ENCODE peak calls at places on chromosomes 4 and X, in nine cellular contexts. One of them, this sample, is unnamed.

GRCh38 chrX:121456315-121456714 is 408.9 kb downstream of the GLUD2 start:
- DNase-seq in suprapubic skin: no peak
- DNase-seq in PC-9: no peak
- DNase-seq in mammary epithelial cell: no peak
- DNase-seq in spleen: no peak
- DNase-seq in body of pancreas: no peak
- DNase-seq in CD4-positive, alpha-beta T cell: no peak
- DNase-seq in cardiac muscle cell: no peak
- DNase-seq in fibroblast of lung: no peak
- DNase-seq in this sample: no peak

GRCh38 chrX:45154462-45154861 is 46.2 kb downstream of the DIPK2B start:
- DNase-seq in cardiac muscle cell: no peak
- DNase-seq in PC-9: no peak
- DNase-seq in CD4-positive, alpha-beta T cell: no peak
- DNase-seq in mammary epithelial cell: no peak
- DNase-seq in fibroblast of lung: no peak
- DNase-seq in spleen: no peak
- DNase-seq in suprapubic skin: no peak
- DNase-seq in body of pancreas: no peak
- DNase-seq in this sample: no peak

GRCh38 chr4:71004281-71004851 is 10.9 kb downstream of the DCK start:
- DNase-seq in spleen: peak; percentile 81
- DNase-seq in fibroblast of lung: no peak
- DNase-seq in body of pancreas: no peak
- DNase-seq in PC-9: no peak
- DNase-seq in CD4-positive, alpha-beta T cell: peak; percentile 37
- DNase-seq in suprapubic skin: no peak
- DNase-seq in mammary epithelial cell: no peak
- DNase-seq in cardiac muscle cell: peak; percentile 62
- DNase-seq in this sample: peak; percentile 66

GRCh38 chrX:124493984-124494383 is 147.6 kb downstream of the SH2D1A start:
- DNase-seq in spleen: no peak
- DNase-seq in cardiac muscle cell: no peak
- DNase-seq in fibroblast of lung: no peak
- DNase-seq in CD4-positive, alpha-beta T cell: no peak
- DNase-seq in mammary epithelial cell: no peak
- DNase-seq in PC-9: no peak
- DNase-seq in body of pancreas: no peak
- DNase-seq in suprapubic skin: no peak
- DNase-seq in this sample: no peak

GRCh38 chrX:136870064-136870463 is 10.5 kb downstream of the RBMX start:
- DNase-seq in CD4-positive, alpha-beta T cell: no peak
- DNase-seq in fibroblast of lung: no peak
- DNase-seq in suprapubic skin: no peak
- DNase-seq in mammary epithelial cell: no peak
- DNase-seq in body of pancreas: no peak
- DNase-seq in cardiac muscle cell: no peak
- DNase-seq in PC-9: no peak
- DNase-seq in spleen: no peak
- DNase-seq in this sample: no peak

GRCh38 chrX:110280954-110281353 is 36.9 kb downstream of the AMMECR1 start:
- DNase-seq in mammary epithelial cell: no peak
- DNase-seq in body of pancreas: no peak
- DNase-seq in fibroblast of lung: peak; percentile 71
- DNase-seq in CD4-positive, alpha-beta T cell: no peak
- DNase-seq in cardiac muscle cell: no peak
- DNase-seq in spleen: no peak
- DNase-seq in PC-9: no peak
- DNase-seq in suprapubic skin: no peak
- DNase-seq in this sample: no peak

GRCh38 chr4:123121241-123121907 is 199.0 kb upstream of the NUDT6 start:
- DNase-seq in cardiac muscle cell: no peak
- DNase-seq in body of pancreas: no peak
- DNase-seq in CD4-positive, alpha-beta T cell: no peak
- DNase-seq in PC-9: peak; percentile 66
- DNase-seq in fibroblast of lung: peak; percentile 33
- DNase-seq in mammary epithelial cell: peak; percentile 50
- DNase-seq in suprapubic skin: no peak
- DNase-seq in spleen: no peak
- DNase-seq in this sample: no peak

GRCh38 chrX:29726811-29727210 is 488.6 kb upstream of the MAGEB2 start:
- DNase-seq in spleen: no peak
- DNase-seq in mammary epithelial cell: no peak
- DNase-seq in fibroblast of lung: no peak
- DNase-seq in cardiac muscle cell: no peak
- DNase-seq in body of pancreas: no peak
- DNase-seq in CD4-positive, alpha-beta T cell: no peak
- DNase-seq in PC-9: no peak
- DNase-seq in suprapubic skin: no peak
- DNase-seq in this sample: no peak

GRCh38 chrX:148568763-148569162 is 68.3 kb downstream of the AFF2 start:
- DNase-seq in mammary epithelial cell: no peak
- DNase-seq in CD4-positive, alpha-beta T cell: no peak
- DNase-seq in body of pancreas: no peak
- DNase-seq in fibroblast of lung: no peak
- DNase-seq in cardiac muscle cell: no peak
- DNase-seq in suprapubic skin: no peak
- DNase-seq in PC-9: no peak
- DNase-seq in spleen: no peak
- DNase-seq in this sample: no peak

GRCh38 chr4:114178392-114178791 is 198.9 kb upstream of the ARSJ start:
- DNase-seq in CD4-positive, alpha-beta T cell: no peak
- DNase-seq in body of pancreas: no peak
- DNase-seq in fibroblast of lung: no peak
- DNase-seq in mammary epithelial cell: no peak
- DNase-seq in spleen: no peak
- DNase-seq in PC-9: no peak
- DNase-seq in suprapubic skin: no peak
- DNase-seq in cardiac muscle cell: no peak
- DNase-seq in this sample: no peak

GRCh38 chr4:92231511-92231910 is 72.3 kb upstream of the GRID2 start:
- DNase-seq in spleen: no peak
- DNase-seq in mammary epithelial cell: no peak
- DNase-seq in body of pancreas: no peak
- DNase-seq in fibroblast of lung: peak; percentile 57
- DNase-seq in cardiac muscle cell: no peak
- DNase-seq in CD4-positive, alpha-beta T cell: no peak
- DNase-seq in PC-9: no peak
- DNase-seq in suprapubic skin: no peak
- DNase-seq in this sample: no peak

GRCh38 chrX:51857159-51857733 is 36.2 kb upstream of the MAGED1 start:
- DNase-seq in suprapubic skin: no peak
- DNase-seq in PC-9: no peak
- DNase-seq in mammary epithelial cell: no peak
- DNase-seq in CD4-positive, alpha-beta T cell: no peak
- DNase-seq in body of pancreas: no peak
- DNase-seq in spleen: no peak
- DNase-seq in fibroblast of lung: no peak
- DNase-seq in cardiac muscle cell: no peak
- DNase-seq in this sample: no peak

DNA sequence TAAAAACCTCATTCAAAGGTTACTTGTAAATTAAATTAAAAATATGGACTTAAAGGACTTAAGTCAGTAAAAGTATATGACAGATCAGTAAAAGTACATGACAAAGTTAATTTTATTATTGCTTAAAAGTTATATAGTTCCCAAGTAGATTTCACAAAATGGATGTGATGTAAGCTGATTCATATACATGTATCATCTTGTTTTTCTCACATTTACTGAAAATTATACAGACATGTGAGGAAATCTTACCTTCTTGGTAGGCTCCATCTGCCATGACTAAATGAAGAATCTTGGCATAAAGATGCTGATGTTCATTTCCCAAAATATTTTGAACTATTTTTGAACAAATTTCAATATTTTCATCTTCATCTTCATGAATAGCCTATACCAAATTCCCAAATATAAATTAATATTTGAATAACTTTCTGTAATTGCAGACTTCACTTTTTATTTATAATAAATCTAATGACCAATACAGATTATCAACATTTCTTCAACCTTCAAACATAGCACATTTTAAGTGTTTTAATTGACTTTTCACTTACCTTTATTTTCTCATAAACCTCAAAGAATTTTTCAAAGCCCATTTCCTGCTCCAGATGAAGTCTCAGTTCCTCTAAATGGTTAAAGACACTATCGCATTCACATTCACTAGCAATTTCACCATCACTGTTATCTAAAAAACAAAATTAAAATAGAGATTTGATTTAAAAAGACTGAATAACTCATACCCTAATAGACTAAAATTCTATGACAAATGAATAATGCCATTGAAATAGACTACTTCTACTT is 129.4 kb upstream of the SH3RF1 start:
- DNase-seq in fibroblast of lung: no peak
- DNase-seq in PC-9: no peak
- DNase-seq in suprapubic skin: no peak
- DNase-seq in mammary epithelial cell: peak; percentile 57
- DNase-seq in CD4-positive, alpha-beta T cell: no peak
- DNase-seq in body of pancreas: no peak
- DNase-seq in cardiac muscle cell: no peak
- DNase-seq in spleen: no peak
- DNase-seq in this sample: no peak
- TF ChIP-seq CTCF in fibroblast of lung: no peak
- TF ChIP-seq CTCF in PC-9: no peak
- TF ChIP-seq CTCF in suprapubic skin: no peak
- TF ChIP-seq CTCF in mammary epithelial cell: no peak
- TF ChIP-seq CTCF in CD4-positive, alpha-beta T cell: no peak
- TF ChIP-seq CTCF in body of pancreas: no peak
- TF ChIP-seq CTCF in cardiac muscle cell: no peak
- TF ChIP-seq CTCF in spleen: no peak
- TF ChIP-seq CTCF in this sample: no peak

DNA sequence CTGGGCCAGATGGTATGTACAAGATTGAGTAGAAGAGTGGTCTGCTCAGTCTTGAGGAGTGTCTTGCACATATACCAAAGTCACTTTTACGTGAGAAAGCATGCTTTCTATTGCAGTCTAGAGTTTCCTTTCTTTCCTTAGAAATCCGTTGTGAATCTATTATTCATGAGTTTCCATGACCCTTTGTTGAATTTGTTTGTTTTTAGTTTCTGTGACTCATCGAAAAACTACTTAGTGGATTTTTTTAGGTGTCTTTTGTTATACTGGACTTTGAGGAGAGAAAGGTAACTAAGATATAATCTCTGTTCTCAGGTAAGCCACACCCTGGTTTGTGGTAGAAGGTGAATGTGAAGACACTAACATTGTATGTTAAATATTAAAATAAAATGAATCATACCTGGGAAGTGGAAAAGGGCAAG is 23.0 kb downstream of the GALNT7 start:
- DNase-seq in mammary epithelial cell: peak; percentile 94
- DNase-seq in PC-9: peak; percentile 97
- DNase-seq in body of pancreas: no peak
- DNase-seq in spleen: no peak
- DNase-seq in fibroblast of lung: peak; percentile 32
- DNase-seq in suprapubic skin: no peak
- DNase-seq in CD4-positive, alpha-beta T cell: no peak
- DNase-seq in cardiac muscle cell: no peak
- DNase-seq in this sample: no peak
- H3K27ac ChIP-seq in mammary epithelial cell: peak overlapping the region; percentile 96
- H3K27ac ChIP-seq in PC-9: peak overlapping the region; percentile 95
- H3K27ac ChIP-seq in body of pancreas: peak overlapping the region; percentile 1
- H3K27ac ChIP-seq in spleen: no peak overlapping the region
- H3K27ac ChIP-seq in fibroblast of lung: no peak overlapping the region
- H3K27ac ChIP-seq in suprapubic skin: no peak overlapping the region
- H3K27ac ChIP-seq in CD4-positive, alpha-beta T cell: no peak overlapping the region
- H3K27ac ChIP-seq in cardiac muscle cell: no peak overlapping the region
- H3K27ac ChIP-seq in this sample: no peak overlapping the region

DNA sequence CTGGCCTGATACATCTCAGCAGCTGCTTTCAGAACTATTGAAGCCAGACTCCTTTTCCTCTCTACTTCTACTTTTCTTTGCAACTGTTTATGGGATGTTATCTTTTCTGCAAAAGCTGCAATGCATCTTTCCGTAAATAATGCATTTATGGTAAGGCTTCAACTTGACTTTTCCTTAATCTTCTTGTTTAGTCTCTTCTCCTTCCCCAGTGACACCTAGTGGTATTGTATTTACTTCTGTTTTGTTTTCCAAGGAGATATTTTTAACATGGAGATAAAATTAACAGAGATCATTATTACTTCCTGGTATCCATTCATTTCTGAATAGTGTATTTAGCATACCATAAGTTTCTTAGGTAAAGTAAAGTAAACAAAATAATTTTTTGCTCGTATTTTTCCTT is 1548.8 kb downstream of the PCDH7 start:
- DNase-seq in CD4-positive, alpha-beta T cell: no peak
- DNase-seq in PC-9: no peak
- DNase-seq in cardiac muscle cell: no peak
- DNase-seq in mammary epithelial cell: peak; percentile 4
- DNase-seq in suprapubic skin: no peak
- DNase-seq in body of pancreas: no peak
- DNase-seq in spleen: no peak
- DNase-seq in fibroblast of lung: peak; percentile 28
- DNase-seq in this sample: no peak
- TF ChIP-seq CTCF in CD4-positive, alpha-beta T cell: no peak
- TF ChIP-seq CTCF in PC-9: no peak
- TF ChIP-seq CTCF in cardiac muscle cell: no peak
- TF ChIP-seq CTCF in mammary epithelial cell: peak; percentile 45
- TF ChIP-seq CTCF in suprapubic skin: no peak
- TF ChIP-seq CTCF in body of pancreas: no peak
- TF ChIP-seq CTCF in spleen: no peak
- TF ChIP-seq CTCF in fibroblast of lung: no peak
- TF ChIP-seq CTCF in this sample: no peak

DNA sequence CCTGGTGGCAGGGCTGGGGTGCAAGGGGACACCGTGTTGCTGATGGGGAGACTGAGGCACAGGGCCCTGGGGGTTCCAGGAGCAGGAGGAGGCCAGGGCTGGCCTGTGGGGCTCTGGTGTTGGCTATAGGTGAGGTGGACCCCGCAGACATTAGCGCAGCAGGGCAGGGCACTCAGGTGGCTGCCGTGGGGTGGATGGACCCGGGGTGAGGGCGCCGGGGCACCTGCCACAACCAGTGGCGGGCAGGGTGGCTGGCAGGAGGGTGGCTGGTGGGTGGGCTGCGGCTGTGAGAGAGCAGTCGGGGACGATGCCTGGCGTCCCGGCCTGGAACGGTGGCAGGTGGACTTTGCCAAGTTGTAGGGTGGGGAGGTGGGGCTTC is 6.9 kb downstream of the FGFR3 start:
- DNase-seq in spleen: no peak
- DNase-seq in fibroblast of lung: no peak
- DNase-seq in PC-9: no peak
- DNase-seq in CD4-positive, alpha-beta T cell: no peak
- DNase-seq in suprapubic skin: no peak
- DNase-seq in cardiac muscle cell: no peak
- DNase-seq in body of pancreas: no peak
- DNase-seq in mammary epithelial cell: no peak
- DNase-seq in this sample: no peak
- H3K27ac ChIP-seq in spleen: no peak overlapping the region
- H3K27ac ChIP-seq in fibroblast of lung: no peak overlapping the region
- H3K27ac ChIP-seq in PC-9: no peak overlapping the region
- H3K27ac ChIP-seq in CD4-positive, alpha-beta T cell: no peak overlapping the region
- H3K27ac ChIP-seq in suprapubic skin: no peak overlapping the region
- H3K27ac ChIP-seq in cardiac muscle cell: no peak overlapping the region
- H3K27ac ChIP-seq in body of pancreas: peak overlapping the region; percentile 44
- H3K27ac ChIP-seq in mammary epithelial cell: no peak overlapping the region
- H3K27ac ChIP-seq in this sample: no peak overlapping the region

This sample was measured in kidney.